ENCODE peak calls at places on chromosomes 16 and 17, in four cellular contexts. H, K, G and N are unnamed samples.

GRCh38 chr17:4998666-4999428 is 1.1 kb downstream of the KIF1C start:
- DNase-seq in H (peak; percentile 60), K (no peak), G (peak; percentile 40), N (no peak)

GRCh38 chr16:51938861-51939260 is 608.1 kb downstream of the TOX3 start:
- DNase-seq in H (no peak), K (no peak), G (no peak), N (no peak)

GRCh38 chr17:70181866-70182265 is 12.5 kb downstream of the KCNJ2 start:
- DNase-seq in H (no peak), K (no peak), G (no peak), N (no peak)

GRCh38 chr17:1304522-1304921 is 25.1 kb downstream of the TRARG1 start:
- DNase-seq in H (no peak), K (no peak), G (no peak), N (no peak)

GRCh38 chr16:23907457-23907902 is 71.7 kb downstream of the PRKCB start:
- DNase-seq in H (no peak), K (no peak), G (no peak), N (no peak)

GRCh38 chr16:27526169-27526568 is 23.5 kb downstream of the GTF3C1 start:
- DNase-seq in H (no peak), K (no peak), G (peak; percentile 31), N (no peak)

GRCh38 chr16:1503110-1503955 is 10.2 kb downstream of the TELO2 start:
- DNase-seq in H (no peak), K (no peak), G (no peak), N (no peak)

GRCh38 chr17:74201250-74201649 is 2.2 kb upstream of the RPL38 start:
- DNase-seq in H (no peak), K (no peak), G (no peak), N (no peak)

GRCh38 chr17:1492249-1493206 is at the start of gene MYO1C:
- DNase-seq in H (no peak), K (no peak), G (no peak), N (no peak)

GRCh38 chr16:84281077-84281476 is 13.6 kb upstream of the WFDC1 start:
- DNase-seq in H (no peak), K (no peak), G (no peak), N (no peak)

GRCh38 chr17:66535611-66536010 is 233.2 kb downstream of the PRKCA start:
- DNase-seq in H (no peak), K (no peak), G (no peak), N (no peak)

GRCh38 chr17:82003411-82004381 is 19.0 kb downstream of the CENPX start:
- DNase-seq in H (no peak), K (peak; percentile 73), G (no peak), N (no peak)

GRCh38 chr17:48606892-48607241 is 2.1 kb upstream of the HOXB6 start:
- DNase-seq in H (no peak), K (no peak), G (no peak), N (no peak)

GRCh38 chr16:80263181-80263823 is 277.5 kb upstream of the DYNLRB2 start:
- DNase-seq in H (no peak), K (no peak), G (no peak), N (no peak)

GRCh38 chr16:57620316-57621231 is 7.9 kb upstream of the ADGRG1 start:
- DNase-seq in H (peak; percentile 76), K (no peak), G (peak; percentile 60), N (peak; percentile 75)

GRCh38 chr17:64319531-64319930 is 56.5 kb upstream of the TEX2 start:
- DNase-seq in H (no peak), K (no peak), G (no peak), N (no peak)

GRCh38 chr16:9159839-9160550 is 68.6 kb downstream of the HAPSTR1 start:
- DNase-seq in H (peak; percentile 59), K (no peak), G (peak; percentile 71), N (no peak)

GRCh38 chr16:47143329-47143676 is 442 bp downstream of the NETO2 start:
- DNase-seq in H (peak; percentile 64), K (peak; percentile 15), G (peak; percentile 61), N (no peak)

GRCh38 chr17:61000911-61001310 is 323.3 kb downstream of the BCAS3 start:
- DNase-seq in H (no peak), K (no peak), G (no peak), N (no peak)

GRCh38 chr17:79769596-79770520 is 8.1 kb upstream of the CBX2 start:
- DNase-seq in H (peak; percentile 42), K (no peak), G (no peak), N (peak; percentile 57)

GRCh38 chr17:33202011-33202410 is 91.1 kb downstream of the ASIC2 start:
- DNase-seq in H (no peak), K (no peak), G (peak; percentile 10), N (no peak)

GRCh38 chr17:75077490-75078096 is 10.2 kb upstream of the SLC16A5 start:
- DNase-seq in H (peak; percentile 88), K (peak; percentile 59), G (peak; percentile 64), N (no peak)

GRCh38 chr16:53629151-53629550 is 74.5 kb downstream of the RPGRIP1L start:
- DNase-seq in H (no peak), K (no peak), G (no peak), N (no peak)

GRCh38 chr17:64281962-64282752 is 19.1 kb upstream of the TEX2 start:
- DNase-seq in H (peak; percentile 77), K (peak; percentile 53), G (peak; percentile 51), N (no peak)

GRCh38 chr17:8922451-8922850 is 43.1 kb downstream of the PIK3R5 start:
- DNase-seq in H (no peak), K (no peak), G (no peak), N (no peak)

GRCh38 chr17:8867361-8867981 is at the start of gene PIK3R6:
- DNase-seq in H (no peak), K (no peak), G (no peak), N (no peak)

GRCh38 chr17:73027130-73027741 is 65.3 kb downstream of the SLC39A11 start:
- DNase-seq in H (no peak), K (no peak), G (no peak), N (no peak)

GRCh38 chr17:74892974-74893911 is at the start of gene FADS6:
- DNase-seq in H (no peak), K (no peak), G (no peak), N (no peak)

GRCh38 chr17:47830991-47831933 is at the start of the genes LRRC46 and MRPL10:
- DNase-seq in H (peak; percentile 95), K (peak; percentile 94), G (peak; percentile 94), N (peak; percentile 98)

GRCh38 chr16:54651440-54651839 is 279.2 kb upstream of the IRX5 start:
- DNase-seq in H (no peak), K (no peak), G (no peak), N (no peak)

GRCh38 chr17:68450801-68451200 is 6.5 kb downstream of the WIPI1 start:
- DNase-seq in H (no peak), K (no peak), G (no peak), N (no peak)
- TF ChIP-seq CTCF in H (no peak), K (no peak), G (no peak), N (no peak)

GRCh38 chr16:12258806-12259205 is 282.3 kb downstream of the SNX29 start:
- DNase-seq in H (no peak), K (no peak), G (no peak), N (no peak)

GRCh38 chr16:12259258-12259657 is 282.7 kb downstream of the SNX29 start:
- DNase-seq in H (no peak), K (peak; percentile 20), G (no peak), N (no peak)

GRCh38 chr16:12256880-12257279 is 280.3 kb downstream of the SNX29 start:
- DNase-seq in H (no peak), K (no peak), G (no peak), N (no peak)

GRCh38 chr16:12255919-12256665 is 279.6 kb downstream of the SNX29 start:
- DNase-seq in H (no peak), K (no peak), G (no peak), N (no peak)

DNA sequence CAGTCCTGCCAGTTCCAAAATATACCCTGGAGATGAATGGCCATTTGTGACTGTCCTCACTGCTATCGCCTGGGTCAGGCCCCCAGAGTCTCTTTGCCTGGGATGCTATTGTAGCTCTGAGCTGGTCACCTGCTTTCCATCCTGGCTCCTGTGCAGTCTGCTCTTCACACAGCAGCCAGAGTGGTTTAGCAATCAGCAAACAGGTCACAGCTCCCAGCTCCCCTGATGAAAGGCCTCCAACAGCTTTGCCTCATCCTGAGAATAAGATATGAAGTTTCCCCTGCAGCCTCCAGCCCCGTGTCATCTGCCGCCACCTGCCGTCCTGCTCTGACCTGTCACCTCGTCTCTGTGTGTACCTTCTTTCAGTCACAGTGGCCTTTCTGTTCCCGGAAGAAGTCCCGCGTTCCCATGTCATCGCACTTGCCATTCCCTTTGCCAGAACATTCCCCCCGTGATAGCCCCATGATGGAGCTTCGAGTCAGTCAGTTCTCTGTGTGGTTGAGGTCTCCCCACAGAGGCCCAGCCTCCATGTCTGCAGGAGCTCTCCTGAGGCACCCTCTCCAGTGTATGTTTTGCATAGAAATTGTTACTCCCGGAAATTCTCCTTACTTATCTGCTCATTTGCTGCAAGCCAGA is 281.5 kb downstream of the SNX29 start:
- DNase-seq in H (no peak), K (no peak), G (no peak), N (no peak)
- TF ChIP-seq CTCF in H (no peak), K (no peak), G (no peak), N (peak; percentile 29)

GRCh38 chr17:40417258-40417608 is 463 bp downstream of the TOP2A start:
- DNase-seq in H (no peak), K (no peak), G (no peak), N (no peak)
- TF ChIP-seq CTCF in H (no peak), K (no peak), G (no peak), N (peak; percentile 51)

DNA sequence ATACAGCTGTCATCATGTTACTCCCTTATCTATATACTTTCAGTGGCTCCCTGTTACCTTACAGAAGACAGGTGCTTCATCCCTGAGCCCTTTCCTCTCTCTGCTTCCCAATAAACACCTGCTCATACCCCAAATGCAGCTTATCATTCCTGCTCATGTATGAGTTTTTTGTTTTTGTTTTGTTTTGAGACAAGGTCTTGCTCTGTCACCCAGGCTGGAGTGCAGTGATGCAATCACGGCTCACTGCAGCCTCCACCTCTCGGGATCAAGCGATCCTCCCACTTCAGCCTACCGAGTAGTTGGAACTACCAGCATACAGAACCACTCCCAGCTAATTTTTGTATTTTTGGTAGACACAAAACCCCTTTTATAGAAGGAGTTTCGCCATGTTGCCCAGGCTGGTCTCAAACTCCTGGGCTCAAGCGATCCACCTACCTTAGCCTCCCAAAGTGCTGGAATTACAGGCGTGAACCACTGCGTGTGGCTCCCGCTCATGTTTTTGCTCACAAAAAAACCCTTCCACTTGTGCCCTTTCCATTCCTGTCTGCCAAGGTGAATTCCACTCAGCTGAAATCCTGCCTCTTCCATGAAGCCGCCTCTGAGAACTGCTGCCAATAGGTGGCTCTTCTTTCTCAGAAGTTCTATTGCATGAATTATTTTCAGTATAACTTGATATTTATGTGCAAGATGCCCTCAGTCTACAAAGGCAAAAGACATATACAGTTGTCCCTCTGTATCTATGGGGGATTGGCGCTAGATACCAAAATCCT is 7.9 kb upstream of the RNF157 start:
- DNase-seq in H (no peak), K (no peak), G (no peak), N (peak; percentile 21)
- TF ChIP-seq CTCF in H (no peak), K (no peak), G (no peak), N (peak; percentile 49)